ENCODE peak calls at places on chromosomes 2 and 18, in six cellular contexts. K, R, W, X, O and S are unnamed samples. For H3K36me3, the result is how much of the 10 kb centered on the place peaks cover.

GRCh38 chr2:9163306-9164111 is 43.1 kb upstream of the ASAP2 start:
- DNase-seq in K (peak), R (no peak), W (no peak), X (no peak), O (no peak), S (no peak)

GRCh38 chr2:17355608-17356329 is 162.5 kb downstream of the RAD51AP2 start:
- DNase-seq in K (peak), R (no peak), W (no peak), X (no peak), O (no peak), S (no peak)

GRCh38 chr2:62305421-62306176 is 109.7 kb downstream of the B3GNT2 start:
- DNase-seq in K (no peak), R (no peak), W (peak), X (no peak), O (no peak), S (no peak)

GRCh38 chr2:211798868-211799267 is 739.7 kb downstream of the ERBB4 start:
- DNase-seq in K (no peak), R (no peak), W (no peak), X (no peak), O (no peak), S (no peak)

GRCh38 chr2:26704441-26704977 is 12.0 kb downstream of the KCNK3 start:
- DNase-seq in K (peak), R (no peak), W (no peak), X (no peak), O (no peak), S (no peak)

GRCh38 chr18:48776641-48777025 is 174.1 kb downstream of the SMAD7 start:
- DNase-seq in K (no peak), R (no peak), W (no peak), X (no peak), O (no peak), S (no peak)

GRCh38 chr2:130327703-130328527 is 14.8 kb upstream of the IMP4 start:
- DNase-seq in K (peak), R (no peak), W (no peak), X (no peak), O (no peak), S (no peak)

GRCh38 chr2:186575302-186575701 is 14.6 kb upstream of the ITGAV start:
- DNase-seq in K (peak), R (no peak), W (peak), X (peak), O (no peak), S (peak)

GRCh38 chr18:22466608-22467390 is 49.1 kb upstream of the CTAGE1 start:
- DNase-seq in K (peak), R (no peak), W (peak), X (no peak), O (no peak), S (no peak)

GRCh38 chr18:13233746-13234527 is 15.4 kb downstream of the LDLRAD4 start:
- DNase-seq in K (no peak), R (no peak), W (no peak), X (no peak), O (peak), S (no peak)

GRCh38 chr2:191195021-191195420 is 44.2 kb upstream of the STAT4 start:
- DNase-seq in K (no peak), R (no peak), W (no peak), X (no peak), O (no peak), S (no peak)

GRCh38 chr2:30221531-30221930 is 9.8 kb upstream of the LBH start:
- DNase-seq in K (no peak), R (no peak), W (no peak), X (no peak), O (no peak), S (no peak)

GRCh38 chr18:7892556-7892955 is 325.4 kb downstream of the PTPRM start:
- DNase-seq in K (no peak), R (no peak), W (no peak), X (no peak), O (no peak), S (no peak)

GRCh38 chr2:170596576-170596975 is 118.6 kb upstream of the SP5 start:
- DNase-seq in K (no peak), R (no peak), W (no peak), X (no peak), O (no peak), S (no peak)

GRCh38 chr2:26384183-26384582 is 17.5 kb upstream of the DRC1 start:
- DNase-seq in K (no peak), R (no peak), W (no peak), X (no peak), O (no peak), S (no peak)

GRCh38 chr2:61005736-61006135 is 11.8 kb upstream of the PEX13 start:
- DNase-seq in K (no peak), R (no peak), W (no peak), X (no peak), O (no peak), S (no peak)

GRCh38 chr18:36035253-36035652 is 32.1 kb downstream of the RPRD1A start:
- DNase-seq in K (peak), R (no peak), W (peak), X (no peak), O (no peak), S (no peak)

GRCh38 chr18:36028859-36029258 is 38.5 kb downstream of the RPRD1A start:
- DNase-seq in K (peak), R (no peak), W (no peak), X (no peak), O (no peak), S (no peak)

GRCh38 chr18:36031407-36031806 is 36.0 kb downstream of the RPRD1A start:
- DNase-seq in K (no peak), R (no peak), W (no peak), X (no peak), O (no peak), S (no peak)

GRCh38 chr18:36034299-36034895 is 33.0 kb downstream of the RPRD1A start:
- DNase-seq in K (no peak), R (no peak), W (no peak), X (no peak), O (no peak), S (no peak)

DNA sequence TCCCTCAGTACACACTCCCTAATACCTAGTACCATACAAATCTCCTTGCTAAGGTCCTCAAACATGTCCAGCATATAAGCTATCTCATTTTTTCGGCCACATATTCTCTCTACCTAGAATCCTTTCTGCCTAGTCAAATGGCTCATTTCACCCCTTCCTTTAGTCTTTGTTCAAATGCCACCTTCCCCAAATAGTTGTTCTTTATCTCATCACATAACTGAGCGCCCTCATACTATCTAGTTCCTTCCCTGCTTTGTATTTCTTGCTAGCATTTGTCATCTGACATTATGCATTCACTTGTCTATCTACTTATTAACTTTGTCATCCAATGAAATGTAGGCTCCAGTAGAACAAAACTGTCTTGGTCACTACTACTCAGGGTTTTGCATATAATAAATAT is 35.5 kb downstream of the RPRD1A start:
- DNase-seq in K (no peak), R (no peak), W (no peak), X (no peak), O (no peak), S (no peak)
- H3K36me3 ChIP-seq in K (under half), R (under half), W (under half), X (under half), O (under half), S (under half)

GRCh38 chr2:64643838-64644219 is 9.9 kb downstream of the SERTAD2 start:
- DNase-seq in K (no peak), R (no peak), W (no peak), X (no peak), O (no peak), S (no peak)
- H3K27ac ChIP-seq in K (peak), R (peak), W (peak), X (peak), O (peak), S (peak)

GRCh38 chr2:25365241-25365640 is 23.5 kb upstream of the DNMT3A start:
- DNase-seq in K (no peak), R (no peak), W (no peak), X (no peak), O (no peak), S (no peak)

GRCh38 chr2:25361261-25362048 is 19.7 kb upstream of the DNMT3A start:
- DNase-seq in K (no peak), R (no peak), W (no peak), X (no peak), O (no peak), S (no peak)

GRCh38 chr2:25363733-25364132 is 22.0 kb upstream of the DNMT3A start:
- DNase-seq in K (no peak), R (no peak), W (no peak), X (no peak), O (no peak), S (no peak)

GRCh38 chr2:25362564-25363145 is 20.9 kb upstream of the DNMT3A start:
- DNase-seq in K (no peak), R (no peak), W (no peak), X (no peak), O (no peak), S (peak)

DNA sequence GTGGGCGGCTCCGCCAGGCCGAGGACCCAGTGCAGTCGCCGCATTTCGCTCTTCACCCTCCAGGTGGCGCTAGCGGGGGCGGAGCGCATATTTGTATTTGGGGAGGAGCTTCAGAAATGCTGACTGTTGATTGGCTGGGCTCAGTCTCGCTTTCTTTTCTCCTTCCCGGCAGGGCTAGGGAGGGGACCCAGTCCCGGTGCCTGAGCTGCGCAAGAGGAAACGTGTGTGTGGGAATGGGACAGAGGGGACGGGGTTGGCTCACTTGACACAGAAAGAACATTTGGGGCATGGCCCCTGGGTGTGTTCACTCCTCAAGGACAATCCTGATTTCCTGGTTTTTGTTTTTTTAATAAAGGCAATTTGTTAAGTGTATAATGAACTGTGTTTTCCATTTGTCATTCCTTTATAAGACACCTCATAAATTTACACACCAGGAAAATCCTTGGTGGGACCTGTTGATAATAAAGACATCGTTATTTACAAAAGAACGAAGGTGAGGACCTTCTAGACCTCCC is 20.4 kb upstream of the DNMT3A start:
- DNase-seq in K (peak), R (peak), W (peak), X (peak), O (peak), S (peak)
- H3K4me3 ChIP-seq in K (peak), R (peak), W (no peak), X (peak), O (no peak), S (peak)

GRCh38 chr2:147092266-147092665 is 752.6 kb upstream of the ACVR2A start:
- DNase-seq in K (no peak), R (no peak), W (no peak), X (no peak), O (no peak), S (no peak)
- H3K36me3 ChIP-seq in K (under half), R (under half), W (under half), X (under half), O (under half), S (under half)

GRCh38 chr2:233387225-233387624 is 32.9 kb downstream of the DGKD start:
- DNase-seq in K (no peak), R (no peak), W (no peak), X (no peak), O (no peak), S (no peak)
- H3K27ac ChIP-seq in K (peak), R (peak), W (no peak), X (peak), O (peak), S (no peak)

GRCh38 chr2:172102159-172102857 is 392 bp downstream of the DLX2 start:
- DNase-seq in K (no peak), R (no peak), W (peak), X (no peak), O (no peak), S (no peak)

GRCh38 chr2:172102858-172103359 is at the start of gene DLX2:
- DNase-seq in K (peak), R (peak), W (peak), X (peak), O (peak), S (peak)

GRCh38 chr2:172100080-172101007 is 2.4 kb downstream of the DLX2 start:
- DNase-seq in K (no peak), R (no peak), W (no peak), X (no peak), O (no peak), S (no peak)

GRCh38 chr2:172101008-172101706 is 1.5 kb downstream of the DLX2 start:
- DNase-seq in K (no peak), R (no peak), W (no peak), X (no peak), O (no peak), S (no peak)

GRCh38 chr2:172101707-172102158 is 967 bp downstream of the DLX2 start:
- DNase-seq in K (no peak), R (no peak), W (no peak), X (no peak), O (no peak), S (peak)
- H3K4me3 ChIP-seq in K (peak), R (peak), W (no peak), X (no peak), O (no peak), S (no peak)

GRCh38 chr2:86491088-86491487 is 49.9 kb downstream of the KDM3A start:
- DNase-seq in K (peak), R (no peak), W (no peak), X (no peak), O (no peak), S (no peak)
- H3K36me3 ChIP-seq in K (half or more), R (half or more), W (under half), X (under half), O (half or more), S (under half)